ENCODE peak calls at places on chromosomes 6 and 20, in eight cellular contexts. W is breast epithelium, T is OCI-LY7, X is AG10803, U is HepG2, D is keratinocyte, Q is Panc1, Y is AG04449. F is an unnamed sample.

GRCh38 chr20:5569021-5569420 is 181.2 kb upstream of the SHLD1 start:
- DNase-seq in Y (no peak), T (peak), W (no peak), Q (peak), X (peak), D (peak), U (peak), F (peak)

GRCh38 chr6:125519367-125519766 is 217.6 kb upstream of the HDDC2 start:
- DNase-seq in X (no peak), T (no peak), Y (no peak), Q (no peak), W (no peak), D (no peak), U (no peak), F (no peak)

GRCh38 chr20:1734269-1734858 is 76.8 kb upstream of the SIRPG start:
- DNase-seq in X (peak), Y (no peak), Q (no peak), D (no peak), T (no peak), W (no peak), U (peak), F (peak)

GRCh38 chr20:63653974-63654680 is 903 bp upstream of the STMN3 start:
- DNase-seq in T (no peak), Y (no peak), Q (no peak), D (no peak), U (no peak), X (no peak), W (no peak), F (no peak)

GRCh38 chr6:128725271-128726233 is 157.4 kb upstream of the LAMA2 start:
- DNase-seq in Y (no peak), T (peak), Q (peak), X (peak), D (no peak), W (no peak), U (peak), F (no peak)

GRCh38 chr6:148671085-148671484 is 75.7 kb upstream of the UST start:
- DNase-seq in X (no peak), U (no peak), Q (no peak), D (no peak), Y (no peak), T (no peak), W (no peak), F (no peak)

GRCh38 chr6:96926425-96926824 is 1.9 kb downstream of the KLHL32 start:
- DNase-seq in T (no peak), U (no peak), Q (no peak), D (no peak), W (no peak), X (no peak), Y (no peak), F (no peak)

GRCh38 chr6:13272131-13273046 is 55.9 kb downstream of the TBC1D7 start:
- DNase-seq in T (peak), Y (no peak), Q (no peak), X (no peak), D (no peak), W (peak), U (no peak), F (peak)

GRCh38 chr20:47125553-47126373 is 230.7 kb downstream of the ZMYND8 start:
- DNase-seq in X (peak), U (no peak), Y (no peak), T (no peak), W (peak), D (peak), Q (no peak), F (no peak)

GRCh38 chr6:11535801-11536230 is 1.7 kb upstream of the TMEM170B start:
- DNase-seq in W (no peak), Y (no peak), U (peak), X (peak), D (no peak), Q (no peak), T (no peak), F (no peak)

GRCh38 chr6:160135922-160136655 is 14.5 kb downstream of the SLC22A1 start:
- DNase-seq in Q (no peak), X (no peak), U (no peak), D (no peak), Y (no peak), T (no peak), W (no peak), F (no peak)

GRCh38 chr6:5693588-5693987 is 313.1 kb downstream of the NRN1 start:
- DNase-seq in X (no peak), W (no peak), Q (no peak), Y (no peak), T (no peak), U (no peak), D (no peak), F (no peak)

GRCh38 chr6:157323924-157324276 is 581 bp upstream of the TMEM242 start:
- DNase-seq in Y (no peak), Q (peak), T (peak), D (no peak), X (peak), U (peak), W (peak), F (no peak)

GRCh38 chr20:62303049-62303326 is 191 bp downstream of the ADRM1 start:
- DNase-seq in X (no peak), Q (no peak), Y (no peak), U (no peak), W (no peak), D (no peak), T (no peak), F (no peak)

GRCh38 chr20:55488593-55488992 is 516.7 kb downstream of the CBLN4 start:
- DNase-seq in X (no peak), Q (no peak), W (no peak), U (no peak), T (no peak), Y (no peak), D (no peak), F (no peak)

GRCh38 chr6:143097224-143097795 is 36.6 kb downstream of the AIG1 start:
- DNase-seq in D (no peak), Q (no peak), T (no peak), U (no peak), Y (no peak), X (no peak), W (no peak), F (no peak)

GRCh38 chr20:48822879-48823385 is 4.9 kb downstream of the PREX1 start:
- DNase-seq in Q (no peak), Y (no peak), U (no peak), D (no peak), W (no peak), T (no peak), X (no peak), F (no peak)

GRCh38 chr20:50519036-50519780 is 9.0 kb downstream of the PTPN1 start:
- DNase-seq in T (no peak), Y (no peak), X (no peak), Q (no peak), U (no peak), D (no peak), W (peak), F (no peak)

GRCh38 chr6:146767632-146768031 is 168.9 kb downstream of the ADGB start:
- DNase-seq in Y (no peak), W (no peak), U (no peak), X (no peak), T (no peak), D (no peak), Q (no peak), F (no peak)

GRCh38 chr20:8930691-8931090 is 138.2 kb upstream of the PLCB4 start:
- DNase-seq in X (peak), Q (no peak), Y (no peak), D (no peak), W (no peak), U (no peak), T (no peak), F (no peak)

GRCh38 chr6:87944541-87944954 is 103.1 kb upstream of the SPACA1 start:
- DNase-seq in W (peak), Q (peak), T (peak), U (peak), D (peak), Y (no peak), X (peak), F (no peak)
- TF ChIP-seq CTCF in W (no peak), Q (no peak), T (peak), U (peak), D (peak), Y (no peak), X (peak), F (peak)

GRCh38 chr20:59033093-59033492 is 958 bp upstream of the ATP5F1E start:
- DNase-seq in Y (no peak), D (no peak), U (no peak), Q (no peak), X (no peak), W (no peak), T (no peak), F (no peak)
- H3K4me3 ChIP-seq in Y (no peak), D (peak), U (peak), Q (peak), X (peak), W (peak), T (peak), F (peak)

DNA sequence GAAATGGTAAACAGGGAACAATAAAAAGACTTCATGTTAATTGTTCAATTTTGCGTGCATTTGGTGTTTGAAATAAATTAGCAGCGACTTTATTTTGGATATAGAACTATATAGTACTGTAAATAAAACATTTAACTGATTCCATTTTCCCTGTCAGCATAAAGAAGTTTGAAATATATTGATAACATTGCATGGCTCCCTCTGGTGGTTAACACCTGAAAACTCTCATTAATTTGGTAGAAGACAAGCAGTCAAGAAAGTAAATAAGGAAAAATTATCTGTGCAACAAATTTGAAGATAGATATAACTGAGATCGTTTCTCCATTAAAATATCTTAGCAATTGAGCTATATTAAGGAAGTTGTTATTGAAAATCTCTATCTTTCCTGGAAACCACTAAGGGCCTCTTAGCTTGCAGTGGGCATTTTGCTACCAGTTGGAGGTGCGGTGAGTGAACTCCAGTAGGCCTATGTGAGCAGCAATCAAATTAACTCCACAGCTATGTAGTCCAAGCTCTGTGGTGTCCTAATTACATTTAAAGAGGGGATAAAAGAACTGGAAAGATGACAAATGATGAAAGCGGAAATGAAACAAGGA is 435.7 kb upstream of the FKBP1C start:
- DNase-seq in D (no peak), T (peak), Q (peak), Y (no peak), W (no peak), X (no peak), U (peak), F (no peak)
- TF ChIP-seq CTCF in D (no peak), T (peak), Q (peak), Y (no peak), W (peak), X (peak), U (peak), F (peak)

GRCh38 chr6:49551866-49552129 is 1.3 kb downstream of the C6orf141 start:
- DNase-seq in Q (no peak), D (no peak), U (no peak), W (no peak), T (no peak), Y (no peak), X (no peak), F (no peak)

GRCh38 chr6:49553353-49553752 is 2.9 kb downstream of the C6orf141 start:
- DNase-seq in D (no peak), W (no peak), X (no peak), Q (no peak), T (no peak), Y (no peak), U (no peak), F (no peak)

GRCh38 chr6:49551126-49551865 is 828 bp downstream of the C6orf141 start:
- DNase-seq in Y (no peak), Q (no peak), D (no peak), W (no peak), T (no peak), X (peak), U (no peak), F (peak)

GRCh38 chr6:49550413-49551125 is at the start of gene C6orf141:
- DNase-seq in D (no peak), X (no peak), Y (no peak), T (no peak), W (no peak), U (no peak), Q (no peak), F (peak)

DNA sequence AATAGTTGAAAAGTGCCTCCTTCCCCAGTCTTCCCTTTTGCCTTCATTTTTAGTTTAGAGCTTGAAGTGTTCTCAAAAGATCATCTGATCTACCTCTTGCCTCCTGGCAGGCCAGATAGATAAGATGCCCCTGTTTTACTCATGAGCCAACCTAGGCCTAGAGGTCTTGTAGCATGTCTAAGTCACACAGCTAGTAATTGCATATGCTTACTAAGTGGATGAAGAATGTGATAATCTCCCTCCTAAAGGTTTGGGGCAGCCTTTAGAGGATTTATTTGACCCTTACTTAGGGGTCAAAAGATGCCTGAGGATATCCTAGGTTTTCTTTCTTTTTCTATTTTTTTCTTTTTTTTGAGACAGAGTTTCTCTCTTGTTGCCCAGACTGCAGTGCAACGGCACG is 2.1 kb downstream of the C6orf141 start:
- DNase-seq in U (no peak), Y (no peak), W (no peak), Q (no peak), T (no peak), X (no peak), D (no peak), F (no peak)
- H3K4me3 ChIP-seq in U (no peak), Y (no peak), W (peak), Q (no peak), T (no peak), X (no peak), D (peak), F (no peak)

F was measured in GM06990.